ENCODE peak calls at places on chromosomes 13 and 19, in five cellular contexts. O is fibroblast of lung, J is NCI-H2107, U is posterior cingulate gyrus, P is neural progenitor cell. Z is an unnamed sample.

GRCh38 chr13:85541476-85541875 is 257.7 kb downstream of the SLITRK6 start:
- DNase-seq in O (no peak), J (no peak), U (no peak), P (no peak), Z (no peak)

GRCh38 chr13:32140109-32140508 is 108.5 kb downstream of the FRY start:
- DNase-seq in O (no peak), J (no peak), U (no peak), P (no peak), Z (no peak)

GRCh38 chr13:43815204-43815603 is 28.4 kb upstream of the ENOX1 start:
- DNase-seq in O (peak), J (no peak), U (no peak), P (no peak), Z (peak)

GRCh38 chr13:105773887-105774538 is 761.4 kb downstream of the EFNB2 start:
- DNase-seq in O (peak), J (no peak), U (no peak), P (peak), Z (peak)

GRCh38 chr19:13959962-13960862 is 7.9 kb downstream of the DCAF15 start:
- DNase-seq in O (no peak), J (no peak), U (no peak), P (peak), Z (peak)

GRCh38 chr13:20492036-20492435 is 33.6 kb downstream of the CRYL1 start:
- DNase-seq in O (peak), J (no peak), U (no peak), P (no peak), Z (no peak)

GRCh38 chr13:48231080-48231479 is 1.9 kb upstream of the ITM2B start:
- DNase-seq in O (peak), J (no peak), U (no peak), P (no peak), Z (no peak)

GRCh38 chr19:38231918-38232317 is 7.9 kb upstream of the DPF1 start:
- DNase-seq in O (no peak), J (no peak), U (no peak), P (no peak), Z (no peak)

GRCh38 chr19:13917888-13918406 is 11.9 kb downstream of the CC2D1A start:
- DNase-seq in O (no peak), J (no peak), U (no peak), P (no peak), Z (no peak)

GRCh38 chr13:47069133-47069532 is 172.3 kb upstream of the HTR2A start:
- DNase-seq in O (no peak), J (no peak), U (no peak), P (no peak), Z (no peak)

Z was measured in Daoy.